ENCODE peak calls at places on chromosome 15, in five cellular contexts. C, S, Z, D and Y are unnamed samples.

GRCh38 chr15:44084171-44084570 is 110.9 kb downstream of the FRMD5 start:
- DNase-seq in C (no peak), S (no peak), Z (no peak), D (no peak), Y (no peak)

GRCh38 chr15:67925182-67925581 is 85.3 kb upstream of the RNU6-1 start:
- DNase-seq in C (no peak), S (no peak), Z (no peak), D (no peak), Y (no peak)

GRCh38 chr15:28228096-28228495 is 93.9 kb downstream of the HERC2 start:
- DNase-seq in C (no peak), S (no peak), Z (no peak), D (no peak), Y (no peak)

GRCh38 chr15:38793181-38793580 is 228.6 kb upstream of the RASGRP1 start:
- DNase-seq in C (no peak), S (no peak), Z (no peak), D (no peak), Y (no peak)

GRCh38 chr15:27271258-27271657 is 300.3 kb downstream of the GABRG3 start:
- DNase-seq in C (peak; percentile 41), S (no peak), Z (no peak), D (no peak), Y (no peak)

GRCh38 chr15:87733005-87733404 is 523.5 kb downstream of the NTRK3 start:
- DNase-seq in C (no peak), S (no peak), Z (no peak), D (no peak), Y (no peak)

GRCh38 chr15:52295421-52295991 is at the start of gene MYO5C:
- DNase-seq in C (peak; percentile 93), S (peak; percentile 78), Z (peak; percentile 48), D (peak; percentile 88), Y (no peak)

GRCh38 chr15:61051570-61052031 is 177.5 kb downstream of the RORA start:
- DNase-seq in C (peak; percentile 37), S (peak; percentile 14), Z (peak; percentile 56), D (peak; percentile 41), Y (no peak)

GRCh38 chr15:60324706-60325438 is 72.9 kb downstream of the ANXA2 start:
- DNase-seq in C (no peak), S (no peak), Z (no peak), D (no peak), Y (no peak)

GRCh38 chr15:45386420-45386819 is 8.1 kb upstream of the GATM start:
- DNase-seq in C (no peak), S (no peak), Z (no peak), D (no peak), Y (no peak)

GRCh38 chr15:38176155-38176554 is 76.5 kb upstream of the SPRED1 start:
- DNase-seq in C (no peak), S (no peak), Z (peak; percentile 68), D (no peak), Y (peak; percentile 46)

GRCh38 chr15:72078887-72079286 is 39.1 kb downstream of the MYO9A start:
- DNase-seq in C (no peak), S (no peak), Z (no peak), D (no peak), Y (peak; percentile 41)

GRCh38 chr15:57992761-57993295 is 72.7 kb downstream of the ALDH1A2 start:
- DNase-seq in C (no peak), S (no peak), Z (no peak), D (no peak), Y (no peak)

GRCh38 chr15:62088361-62088693 is 21.6 kb downstream of the C2CD4A start:
- DNase-seq in C (no peak), S (no peak), Z (no peak), D (no peak), Y (no peak)

GRCh38 chr15:95559875-95560394 is 770.6 kb upstream of the NR2F2 start:
- DNase-seq in C (no peak), S (no peak), Z (no peak), D (peak; percentile 63), Y (no peak)

GRCh38 chr15:67504796-67505195 is 16.1 kb upstream of the C15orf61 start:
- DNase-seq in C (no peak), S (no peak), Z (no peak), D (no peak), Y (no peak)

DNA sequence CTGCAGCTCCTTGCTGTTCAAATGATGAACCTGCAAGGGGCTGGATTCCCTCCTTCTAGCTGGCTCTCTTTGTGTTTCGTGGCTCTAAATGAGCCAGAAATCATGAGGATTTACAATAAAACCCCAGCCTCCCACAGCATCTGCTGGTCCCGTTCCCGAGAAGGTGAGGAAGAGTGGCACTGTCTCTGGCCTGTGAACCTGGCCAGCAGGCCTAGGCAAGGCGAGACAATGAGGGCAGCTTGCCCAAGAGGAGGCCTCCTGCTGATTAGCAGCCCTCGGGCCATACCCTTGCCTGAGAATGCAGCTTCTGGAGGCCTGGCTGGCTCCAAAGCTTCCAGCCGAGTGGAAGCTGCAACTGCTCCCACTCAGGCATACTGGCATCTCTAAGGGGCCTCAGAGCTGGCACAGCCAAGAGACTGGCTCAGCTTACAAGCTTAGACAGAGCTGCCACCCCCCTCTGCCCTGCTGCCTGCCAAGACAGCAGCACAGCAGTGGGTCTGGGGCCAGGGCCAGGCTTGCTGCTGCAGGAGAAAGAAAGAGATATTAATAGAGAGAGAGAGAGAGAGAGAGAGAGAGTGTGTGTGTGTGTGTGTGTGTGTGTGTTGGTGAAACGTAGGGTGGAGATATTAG is 76.5 kb downstream of the HMG20A start:
- DNase-seq in C (peak; percentile 42), S (peak; percentile 85), Z (no peak), D (peak; percentile 69), Y (no peak)
- TF ChIP-seq CTCF in C (no peak), S (peak; percentile 13), Z (no peak), D (peak; percentile 29), Y (no peak)

GRCh38 chr15:24676431-24676830 is 856 bp downstream of the NPAP1 start:
- DNase-seq in C (peak; percentile 73), S (no peak), Z (no peak), D (no peak), Y (no peak)
- TF ChIP-seq CTCF in C (peak; percentile 39), S (no peak), Z (no peak), D (no peak), Y (no peak)

GRCh38 chr15:69758810-69759410 is 306.3 kb downstream of the RPLP1 start:
- DNase-seq in C (no peak), S (no peak), Z (peak; percentile 95), D (no peak), Y (peak; percentile 33)

GRCh38 chr15:69766156-69766555 is 313.5 kb downstream of the RPLP1 start:
- DNase-seq in C (no peak), S (no peak), Z (no peak), D (no peak), Y (no peak)

GRCh38 chr15:69760890-69761568 is 308.4 kb downstream of the RPLP1 start:
- DNase-seq in C (no peak), S (no peak), Z (peak; percentile 92), D (peak; percentile 82), Y (peak; percentile 56)

GRCh38 chr15:69760263-69760855 is 307.7 kb downstream of the RPLP1 start:
- DNase-seq in C (no peak), S (no peak), Z (peak; percentile 21), D (no peak), Y (no peak)

DNA sequence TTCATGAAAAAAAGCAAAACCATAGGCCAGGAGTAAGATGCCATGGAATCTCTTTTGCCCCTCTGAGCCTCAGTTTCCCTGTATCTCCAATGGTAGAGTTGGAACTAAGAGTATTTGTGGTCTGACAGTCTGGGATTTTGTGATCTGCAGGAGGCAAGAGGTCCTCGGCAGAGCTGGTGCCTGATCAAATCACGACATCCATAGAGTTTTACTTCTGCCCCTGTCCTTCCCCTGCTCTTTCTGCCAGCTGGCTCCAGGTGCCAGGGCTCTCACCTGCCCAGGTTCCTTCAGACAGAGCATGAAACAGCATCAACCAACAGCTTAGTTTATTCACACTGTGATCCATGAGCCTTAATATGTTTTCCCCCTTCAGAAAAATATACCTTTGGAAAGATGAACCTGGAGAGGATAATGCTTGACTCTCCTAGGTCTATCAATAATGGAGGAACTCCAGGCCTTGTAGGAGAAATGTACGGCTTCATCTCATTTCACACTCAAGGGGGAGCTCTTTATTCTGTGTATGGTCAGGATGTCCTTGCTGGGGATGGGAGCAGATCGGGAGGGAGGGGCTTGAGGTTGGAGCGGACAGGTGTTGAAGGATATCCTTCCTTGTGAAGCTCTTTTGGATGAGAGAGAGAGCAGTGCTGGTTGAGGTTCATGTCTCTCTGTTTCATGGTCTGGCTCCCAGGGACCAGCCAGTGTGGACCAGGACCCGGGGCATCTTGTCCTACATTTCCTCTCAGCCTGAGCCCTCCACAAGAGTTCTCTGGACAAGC is 309.9 kb downstream of the RPLP1 start:
- DNase-seq in C (peak; percentile 51), S (no peak), Z (no peak), D (no peak), Y (no peak)
- TF ChIP-seq CTCF in C (peak; percentile 27), S (no peak), Z (peak; percentile 18), D (no peak), Y (peak; percentile 33)

GRCh38 chr15:66505818-66506217 is 692 bp downstream of the ZWILCH start:
- DNase-seq in C (no peak), S (no peak), Z (no peak), D (no peak), Y (no peak)

GRCh38 chr15:66502491-66502890 is 2.2 kb downstream of the RPL4 start:
- DNase-seq in C (no peak), S (no peak), Z (no peak), D (no peak), Y (no peak)

GRCh38 chr15:66505430-66505811 is 295 bp downstream of the ZWILCH start:
- DNase-seq in C (no peak), S (no peak), Z (no peak), D (no peak), Y (no peak)

GRCh38 chr15:66503780-66504562 is 684 bp downstream of the RPL4 start:
- DNase-seq in C (no peak), S (no peak), Z (no peak), D (no peak), Y (no peak)

DNA sequence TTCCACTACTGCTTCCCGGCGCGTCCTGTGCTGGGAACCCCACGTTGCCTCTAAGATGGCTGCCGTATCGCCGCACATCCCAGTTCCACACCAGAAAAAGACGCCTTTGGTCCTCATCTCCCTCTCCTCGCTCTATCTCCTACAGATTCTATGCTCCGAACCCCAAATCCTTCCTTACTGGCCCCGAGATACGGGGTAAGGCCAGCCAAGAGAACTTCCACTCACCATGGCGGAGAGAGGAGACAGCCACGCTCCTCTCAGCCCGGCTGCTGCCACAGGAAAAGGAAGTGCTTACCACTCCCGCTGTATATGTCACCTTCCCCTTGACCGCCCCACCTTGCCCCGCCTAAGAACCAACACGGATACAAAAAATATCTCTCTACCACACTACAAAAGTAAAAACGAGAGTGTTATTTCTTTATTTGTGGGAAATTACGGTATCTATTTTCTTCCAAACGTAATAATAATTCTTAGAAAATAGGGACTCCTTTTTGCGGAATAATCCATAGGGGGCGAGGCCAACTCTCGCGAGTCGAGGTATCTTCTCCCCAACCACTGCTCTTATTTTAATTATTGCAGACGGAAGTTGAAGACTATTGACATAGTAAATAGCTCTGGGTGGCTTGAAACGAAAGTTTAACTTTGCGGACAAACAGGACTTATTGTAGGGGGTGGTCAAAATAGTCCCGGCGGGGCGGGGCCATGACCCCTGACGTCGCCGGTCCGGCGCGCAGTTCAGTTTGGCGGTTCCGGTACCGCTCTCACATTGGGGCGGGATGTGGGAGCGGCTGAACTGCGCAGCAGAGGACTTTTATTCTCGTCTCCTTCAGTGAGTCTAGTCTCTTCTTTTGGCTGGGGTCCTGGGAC is at the start of the genes RPL4 and ZWILCH:
- DNase-seq in C (peak; percentile 69), S (peak; percentile 79), Z (peak; percentile 85), D (peak; percentile 73), Y (peak; percentile 83)
- TF ChIP-seq CTCF in C (no peak), S (no peak), Z (no peak), D (peak; percentile 12), Y (no peak)